ENCODE peak calls at places on chromosomes 16 and 17, in five cellular contexts. One of them, this sample, is unnamed.

GRCh38 chr16:58843675-58844074 is 109.6 kb upstream of the GOT2 start:
- DNase-seq in H1: no peak
- DNase-seq in neuronal stem cell: no peak
- DNase-seq in mesenchymal stem cell: peak
- DNase-seq in trophoblast cell: peak
- DNase-seq in this sample: no peak

GRCh38 chr16:1787322-1788094 is 4.7 kb downstream of the NUBP2 start:
- DNase-seq in H1: no peak
- DNase-seq in neuronal stem cell: no peak
- DNase-seq in mesenchymal stem cell: no peak
- DNase-seq in trophoblast cell: no peak
- DNase-seq in this sample: no peak

GRCh38 chr17:74737299-74738050 is 419 bp downstream of the RAB37 start:
- DNase-seq in H1: peak
- DNase-seq in neuronal stem cell: no peak
- DNase-seq in mesenchymal stem cell: peak
- DNase-seq in trophoblast cell: no peak
- DNase-seq in this sample: peak

GRCh38 chr16:27363797-27364196 is 38.2 kb upstream of the IL21R start:
- DNase-seq in H1: no peak
- DNase-seq in neuronal stem cell: no peak
- DNase-seq in mesenchymal stem cell: no peak
- DNase-seq in trophoblast cell: no peak
- DNase-seq in this sample: no peak

GRCh38 chr16:3589001-3589400 is 11.8 kb upstream of the NLRC3 start:
- DNase-seq in H1: no peak
- DNase-seq in neuronal stem cell: no peak
- DNase-seq in mesenchymal stem cell: no peak
- DNase-seq in trophoblast cell: no peak
- DNase-seq in this sample: no peak

GRCh38 chr17:80476877-80477646 is 655 bp upstream of the NPTX1 start:
- DNase-seq in H1: no peak
- DNase-seq in neuronal stem cell: no peak
- DNase-seq in mesenchymal stem cell: no peak
- DNase-seq in trophoblast cell: no peak
- DNase-seq in this sample: no peak

GRCh38 chr16:79369796-79370195 is 230.7 kb downstream of the MAF start:
- DNase-seq in H1: no peak
- DNase-seq in neuronal stem cell: no peak
- DNase-seq in mesenchymal stem cell: no peak
- DNase-seq in trophoblast cell: no peak
- DNase-seq in this sample: no peak

GRCh38 chr17:32494621-32495346 is 8.0 kb downstream of the CDK5R1 start:
- DNase-seq in H1: no peak
- DNase-seq in neuronal stem cell: no peak
- DNase-seq in mesenchymal stem cell: no peak
- DNase-seq in trophoblast cell: no peak
- DNase-seq in this sample: no peak

GRCh38 chr17:59174671-59175070 is 19.1 kb downstream of the PRR11 start:
- DNase-seq in H1: no peak
- DNase-seq in neuronal stem cell: no peak
- DNase-seq in mesenchymal stem cell: no peak
- DNase-seq in trophoblast cell: no peak
- DNase-seq in this sample: no peak

GRCh38 chr16:6020162-6020980 is 922.8 kb upstream of the EEF2KMT start:
- DNase-seq in H1: peak
- DNase-seq in neuronal stem cell: no peak
- DNase-seq in mesenchymal stem cell: no peak
- DNase-seq in trophoblast cell: no peak
- DNase-seq in this sample: peak

GRCh38 chr17:72165202-72165972 is 44.6 kb downstream of the SOX9 start:
- DNase-seq in H1: peak
- DNase-seq in neuronal stem cell: no peak
- DNase-seq in mesenchymal stem cell: no peak
- DNase-seq in trophoblast cell: no peak
- DNase-seq in this sample: no peak

GRCh38 chr16:3536271-3536671 is 35.5 kb downstream of the CLUAP1 start:
- DNase-seq in H1: no peak
- DNase-seq in neuronal stem cell: no peak
- DNase-seq in mesenchymal stem cell: peak
- DNase-seq in trophoblast cell: no peak
- DNase-seq in this sample: no peak

GRCh38 chr17:45123930-45124796 is 8.2 kb downstream of the PLCD3 start:
- DNase-seq in H1: no peak
- DNase-seq in neuronal stem cell: no peak
- DNase-seq in mesenchymal stem cell: peak
- DNase-seq in trophoblast cell: no peak
- DNase-seq in this sample: peak

GRCh38 chr16:5025171-5025632 is 8.5 kb downstream of the NAGPA start:
- DNase-seq in H1: peak
- DNase-seq in neuronal stem cell: peak
- DNase-seq in mesenchymal stem cell: no peak
- DNase-seq in trophoblast cell: no peak
- DNase-seq in this sample: peak

GRCh38 chr16:4136229-4136813 is 20.1 kb upstream of the ADCY9 start:
- DNase-seq in H1: no peak
- DNase-seq in neuronal stem cell: no peak
- DNase-seq in mesenchymal stem cell: no peak
- DNase-seq in trophoblast cell: peak
- DNase-seq in this sample: peak

GRCh38 chr16:87203060-87203656 is 114.0 kb downstream of the C16orf95 start:
- DNase-seq in H1: peak
- DNase-seq in neuronal stem cell: peak
- DNase-seq in mesenchymal stem cell: peak
- DNase-seq in trophoblast cell: peak
- DNase-seq in this sample: peak

GRCh38 chr17:72592242-72592966 is 471.6 kb downstream of the SOX9 start:
- DNase-seq in H1: peak
- DNase-seq in neuronal stem cell: peak
- DNase-seq in mesenchymal stem cell: peak
- DNase-seq in trophoblast cell: peak
- DNase-seq in this sample: peak

GRCh38 chr17:80792373-80792781 is 199.3 kb upstream of the CHMP6 start:
- DNase-seq in H1: no peak
- DNase-seq in neuronal stem cell: no peak
- DNase-seq in mesenchymal stem cell: peak
- DNase-seq in trophoblast cell: no peak
- DNase-seq in this sample: peak

GRCh38 chr17:64150237-64151015 is 20.5 kb upstream of the ERN1 start:
- DNase-seq in H1: no peak
- DNase-seq in neuronal stem cell: no peak
- DNase-seq in mesenchymal stem cell: no peak
- DNase-seq in trophoblast cell: no peak
- DNase-seq in this sample: no peak

GRCh38 chr17:34408439-34408838 is 45.4 kb upstream of the CCL1 start:
- DNase-seq in H1: no peak
- DNase-seq in neuronal stem cell: no peak
- DNase-seq in mesenchymal stem cell: no peak
- DNase-seq in trophoblast cell: no peak
- DNase-seq in this sample: no peak

GRCh38 chr17:7947651-7948050 is 15.6 kb downstream of the CNTROB start:
- DNase-seq in H1: no peak
- DNase-seq in neuronal stem cell: no peak
- DNase-seq in mesenchymal stem cell: no peak
- DNase-seq in trophoblast cell: no peak
- DNase-seq in this sample: no peak

GRCh38 chr17:788551-788950 is 6.4 kb downstream of the MRM3 start:
- DNase-seq in H1: no peak
- DNase-seq in neuronal stem cell: no peak
- DNase-seq in mesenchymal stem cell: no peak
- DNase-seq in trophoblast cell: no peak
- DNase-seq in this sample: no peak

GRCh38 chr17:61251939-61252865 is 147.4 kb upstream of the TBX2 start:
- DNase-seq in H1: no peak
- DNase-seq in neuronal stem cell: no peak
- DNase-seq in mesenchymal stem cell: peak
- DNase-seq in trophoblast cell: peak
- DNase-seq in this sample: no peak

GRCh38 chr17:28599311-28600184 is 723 bp upstream of the SPAG5 start:
- DNase-seq in H1: peak
- DNase-seq in neuronal stem cell: no peak
- DNase-seq in mesenchymal stem cell: peak
- DNase-seq in trophoblast cell: peak
- DNase-seq in this sample: peak

GRCh38 chr16:3012828-3013420 is at the start of gene CLDN9:
- DNase-seq in H1: peak
- DNase-seq in neuronal stem cell: no peak
- DNase-seq in mesenchymal stem cell: no peak
- DNase-seq in trophoblast cell: peak
- DNase-seq in this sample: peak

GRCh38 chr17:6420173-6420641 is 14.7 kb downstream of the AIPL1 start:
- DNase-seq in H1: peak
- DNase-seq in neuronal stem cell: no peak
- DNase-seq in mesenchymal stem cell: no peak
- DNase-seq in trophoblast cell: no peak
- DNase-seq in this sample: peak

GRCh38 chr17:59365383-59365981 is 34.0 kb downstream of the YPEL2 start:
- DNase-seq in H1: no peak
- DNase-seq in neuronal stem cell: peak
- DNase-seq in mesenchymal stem cell: no peak
- DNase-seq in trophoblast cell: no peak
- DNase-seq in this sample: no peak

GRCh38 chr16:35598696-35599332 is 2139.4 kb downstream of the TP53TG3F start:
- DNase-seq in H1: no peak
- DNase-seq in neuronal stem cell: no peak
- DNase-seq in mesenchymal stem cell: no peak
- DNase-seq in trophoblast cell: no peak
- DNase-seq in this sample: no peak

GRCh38 chr17:63973930-63974593 is 1.3 kb upstream of the SCN4A start:
- DNase-seq in H1: no peak
- DNase-seq in neuronal stem cell: no peak
- DNase-seq in mesenchymal stem cell: no peak
- DNase-seq in trophoblast cell: no peak
- DNase-seq in this sample: no peak

GRCh38 chr17:9142772-9143494 is 121.6 kb downstream of the NTN1 start:
- DNase-seq in H1: no peak
- DNase-seq in neuronal stem cell: no peak
- DNase-seq in mesenchymal stem cell: no peak
- DNase-seq in trophoblast cell: no peak
- DNase-seq in this sample: no peak

GRCh38 chr16:1559446-1559975 is 26.0 kb downstream of the TMEM204 start:
- DNase-seq in H1: no peak
- DNase-seq in neuronal stem cell: no peak
- DNase-seq in mesenchymal stem cell: no peak
- DNase-seq in trophoblast cell: no peak
- DNase-seq in this sample: no peak

GRCh38 chr16:2776500-2777139 is 460 bp downstream of the ELOB start:
- DNase-seq in H1: no peak
- DNase-seq in neuronal stem cell: peak
- DNase-seq in mesenchymal stem cell: peak
- DNase-seq in trophoblast cell: peak
- DNase-seq in this sample: no peak

GRCh38 chr16:85446846-85447656 is 166.1 kb upstream of the GSE1 start:
- DNase-seq in H1: no peak
- DNase-seq in neuronal stem cell: no peak
- DNase-seq in mesenchymal stem cell: no peak
- DNase-seq in trophoblast cell: peak
- DNase-seq in this sample: no peak

GRCh38 chr17:57638284-57638683 is 106.8 kb downstream of the CCDC182 start:
- DNase-seq in H1: no peak
- DNase-seq in neuronal stem cell: no peak
- DNase-seq in mesenchymal stem cell: no peak
- DNase-seq in trophoblast cell: no peak
- DNase-seq in this sample: no peak

GRCh38 chr16:20401066-20401465 is 3.5 kb downstream of the PDILT start:
- DNase-seq in H1: no peak
- DNase-seq in neuronal stem cell: no peak
- DNase-seq in mesenchymal stem cell: no peak
- DNase-seq in trophoblast cell: no peak
- DNase-seq in this sample: no peak
- H2BK12ac ChIP-seq in H1: no peak
- H2BK12ac ChIP-seq in neuronal stem cell: no peak
- H2BK12ac ChIP-seq in mesenchymal stem cell: no peak
- H2BK12ac ChIP-seq in trophoblast cell: no peak
- H2BK12ac ChIP-seq in this sample: no peak

GRCh38 chr17:2964028-2964356 is 99.4 kb downstream of the OR1D5 start:
- DNase-seq in H1: no peak
- DNase-seq in neuronal stem cell: no peak
- DNase-seq in mesenchymal stem cell: no peak
- DNase-seq in trophoblast cell: no peak
- DNase-seq in this sample: peak

GRCh38 chr17:2967515-2967914 is 95.9 kb downstream of the OR1D5 start:
- DNase-seq in H1: no peak
- DNase-seq in neuronal stem cell: no peak
- DNase-seq in mesenchymal stem cell: no peak
- DNase-seq in trophoblast cell: no peak
- DNase-seq in this sample: peak

GRCh38 chr17:2964370-2964769 is 99.0 kb downstream of the OR1D5 start:
- DNase-seq in H1: no peak
- DNase-seq in neuronal stem cell: no peak
- DNase-seq in mesenchymal stem cell: no peak
- DNase-seq in trophoblast cell: no peak
- DNase-seq in this sample: peak

GRCh38 chr17:2964831-2965230 is 98.6 kb downstream of the OR1D5 start:
- DNase-seq in H1: no peak
- DNase-seq in neuronal stem cell: no peak
- DNase-seq in mesenchymal stem cell: no peak
- DNase-seq in trophoblast cell: no peak
- DNase-seq in this sample: peak

DNA sequence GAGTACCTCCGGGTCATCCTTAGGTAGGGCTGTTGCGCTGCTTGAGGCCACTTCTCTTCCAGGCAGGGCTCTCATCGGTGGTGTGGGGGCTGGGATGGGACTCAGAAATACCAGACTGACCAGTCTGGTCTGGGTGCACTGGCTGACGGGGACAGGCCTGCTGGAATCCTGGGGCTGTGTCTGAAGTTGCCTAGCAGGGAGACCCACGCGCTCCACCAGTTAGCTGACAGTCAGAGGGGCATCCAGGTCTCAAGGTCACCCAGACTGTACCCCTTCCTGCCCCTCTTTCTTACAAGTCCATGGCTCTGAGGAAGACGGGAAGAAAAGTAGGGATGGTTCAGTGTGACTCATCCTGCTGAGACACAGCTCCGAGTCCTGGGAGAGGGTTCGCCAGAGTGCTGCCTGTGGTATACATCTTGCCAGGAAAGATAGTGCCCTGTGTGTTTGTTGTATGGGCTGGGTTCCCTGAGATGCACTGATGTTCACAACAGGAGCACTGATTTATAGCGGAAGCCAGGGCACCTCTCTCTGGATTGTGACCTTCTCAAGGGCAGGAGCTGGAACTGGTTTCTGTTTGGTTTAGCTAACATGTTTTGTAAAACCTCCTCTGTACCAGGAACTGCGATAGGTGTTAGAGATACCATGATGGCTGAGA is 97.7 kb downstream of the OR1D5 start:
- DNase-seq in H1: no peak
- DNase-seq in neuronal stem cell: no peak
- DNase-seq in mesenchymal stem cell: peak
- DNase-seq in trophoblast cell: peak
- DNase-seq in this sample: peak
- H3K18ac ChIP-seq in H1: no peak
- H3K18ac ChIP-seq in neuronal stem cell: peak
- H3K18ac ChIP-seq in mesenchymal stem cell: peak
- H3K18ac ChIP-seq in trophoblast cell: peak
- H3K18ac ChIP-seq in this sample: no peak

GRCh38 chr16:76123966-76124365 is 153.2 kb upstream of the CNTNAP4 start:
- DNase-seq in H1: no peak
- DNase-seq in neuronal stem cell: no peak
- DNase-seq in mesenchymal stem cell: no peak
- DNase-seq in trophoblast cell: no peak
- DNase-seq in this sample: no peak
- H2BK12ac ChIP-seq in H1: no peak
- H2BK12ac ChIP-seq in neuronal stem cell: no peak
- H2BK12ac ChIP-seq in mesenchymal stem cell: no peak
- H2BK12ac ChIP-seq in trophoblast cell: no peak
- H2BK12ac ChIP-seq in this sample: no peak

GRCh38 chr16:88335150-88335685 is 47.5 kb upstream of the ZNF469 start:
- DNase-seq in H1: no peak
- DNase-seq in neuronal stem cell: no peak
- DNase-seq in mesenchymal stem cell: no peak
- DNase-seq in trophoblast cell: no peak
- DNase-seq in this sample: no peak
- H3K18ac ChIP-seq in H1: no peak
- H3K18ac ChIP-seq in neuronal stem cell: no peak
- H3K18ac ChIP-seq in mesenchymal stem cell: peak
- H3K18ac ChIP-seq in trophoblast cell: no peak
- H3K18ac ChIP-seq in this sample: no peak